ENCODE peak calls at places on chromosomes 13 and 19, in nine cellular contexts. O is epithelial cell of prostate; E is pancreas; H is IMR-90; G is Peyer's patch; Z is spleen; W is OCI-LY7; C is CD4-positive, alpha-beta T cell; Q is CD4-positive, CD25-positive, alpha-beta regulatory T cell. S is an unnamed sample.

GRCh38 chr13:39684531-39685137 is 29.2 kb downstream of the COG6 start:
- DNase-seq in O (no peak), E (no peak), H (peak), G (no peak), Z (no peak), W (peak), C (no peak), Q (no peak), S (no peak)

GRCh38 chr19:16324384-16325160 is at the start of gene KLF2:
- DNase-seq in O (no peak), E (peak), H (peak), G (peak), Z (peak), W (peak), C (peak), Q (peak), S (peak)

GRCh38 chr19:45305007-45305406 is 17.7 kb downstream of the CKM start:
- DNase-seq in O (no peak), E (no peak), H (no peak), G (no peak), Z (no peak), W (no peak), C (no peak), Q (no peak), S (no peak)

GRCh38 chr19:3440082-3440481 is 40.2 kb downstream of the SMIM24 start:
- DNase-seq in O (no peak), E (peak), H (no peak), G (peak), Z (no peak), W (peak), C (peak), Q (peak), S (no peak)

GRCh38 chr13:31111136-31111535 is 50.6 kb downstream of the HSPH1 start:
- DNase-seq in O (no peak), E (no peak), H (peak), G (no peak), Z (no peak), W (no peak), C (no peak), Q (no peak), S (no peak)

GRCh38 chr13:46992383-46992952 is 95.6 kb upstream of the HTR2A start:
- DNase-seq in O (no peak), E (no peak), H (no peak), G (no peak), Z (no peak), W (peak), C (no peak), Q (no peak), S (no peak)

GRCh38 chr19:3366104-3366760 is at the start of gene NFIC:
- DNase-seq in O (no peak), E (peak), H (peak), G (peak), Z (peak), W (no peak), C (peak), Q (no peak), S (peak)

GRCh38 chr19:43525836-43526771 is 897 bp downstream of the ETHE1 start:
- DNase-seq in O (no peak), E (peak), H (peak), G (peak), Z (peak), W (no peak), C (no peak), Q (no peak), S (no peak)

GRCh38 chr19:21321134-21321533 is 8.1 kb downstream of the ZNF708 start:
- DNase-seq in O (no peak), E (no peak), H (no peak), G (no peak), Z (no peak), W (no peak), C (no peak), Q (no peak), S (no peak)

GRCh38 chr13:33797622-33798021 is 20.3 kb upstream of the RFC3 start:
- DNase-seq in O (no peak), E (no peak), H (no peak), G (no peak), Z (no peak), W (no peak), C (no peak), Q (no peak), S (no peak)

GRCh38 chr13:45196622-45197021 is 4.2 kb downstream of the KCTD4 start:
- DNase-seq in O (peak), E (no peak), H (peak), G (no peak), Z (no peak), W (no peak), C (no peak), Q (no peak), S (no peak)

GRCh38 chr13:33275916-33276315 is 9.6 kb downstream of the STARD13 start:
- DNase-seq in O (no peak), E (no peak), H (peak), G (no peak), Z (no peak), W (no peak), C (no peak), Q (no peak), S (no peak)

GRCh38 chr13:89678722-89679121 is 1668.8 kb upstream of the MIR17HG start:
- DNase-seq in O (no peak), E (no peak), H (no peak), G (no peak), Z (no peak), W (no peak), C (no peak), Q (no peak), S (no peak)

GRCh38 chr13:79258489-79258888 is 147.6 kb downstream of the RBM26 start:
- DNase-seq in O (no peak), E (no peak), H (no peak), G (no peak), Z (no peak), W (no peak), C (no peak), Q (no peak), S (no peak)

GRCh38 chr19:2547721-2548120 is 71.8 kb downstream of the GADD45B start:
- DNase-seq in O (no peak), E (no peak), H (no peak), G (peak), Z (peak), W (no peak), C (no peak), Q (no peak), S (no peak)

GRCh38 chr13:110298221-110298565 is 8.8 kb downstream of the COL4A1 start:
- DNase-seq in O (no peak), E (no peak), H (no peak), G (no peak), Z (no peak), W (no peak), C (no peak), Q (no peak), S (no peak)

GRCh38 chr13:94549241-94550029 is 46.5 kb downstream of the TGDS start:
- DNase-seq in O (peak), E (peak), H (peak), G (peak), Z (peak), W (peak), C (peak), Q (peak), S (peak)

GRCh38 chr19:56310462-56310861 is 4.2 kb downstream of the ZSCAN5A start:
- DNase-seq in O (no peak), E (no peak), H (no peak), G (no peak), Z (no peak), W (no peak), C (no peak), Q (no peak), S (no peak)

GRCh38 chr19:55486971-55487883 is 1.0 kb upstream of the SSC5D start:
- DNase-seq in O (peak), E (no peak), H (peak), G (no peak), Z (no peak), W (no peak), C (no peak), Q (no peak), S (no peak)

GRCh38 chr13:27396252-27396846 is 28.1 kb upstream of the GTF3A start:
- DNase-seq in O (no peak), E (no peak), H (no peak), G (no peak), Z (no peak), W (no peak), C (no peak), Q (no peak), S (no peak)

GRCh38 chr19:13152356-13152853 is 2.2 kb downstream of the IER2 start:
- DNase-seq in O (no peak), E (no peak), H (no peak), G (no peak), Z (no peak), W (no peak), C (no peak), Q (no peak), S (no peak)

GRCh38 chr19:48480151-48480475 is 10.9 kb downstream of the CYTH2 start:
- DNase-seq in O (no peak), E (no peak), H (no peak), G (no peak), Z (peak), W (no peak), C (peak), Q (no peak), S (peak)

GRCh38 chr13:75489502-75490263 is 7.7 kb upstream of the TBC1D4 start:
- DNase-seq in O (peak), E (no peak), H (peak), G (no peak), Z (no peak), W (no peak), C (no peak), Q (no peak), S (no peak)

GRCh38 chr13:49502954-49503353 is 7.2 kb downstream of the PHF11 start:
- DNase-seq in O (no peak), E (no peak), H (peak), G (no peak), Z (no peak), W (no peak), C (no peak), Q (no peak), S (no peak)

GRCh38 chr13:29718694-29719093 is 123.2 kb upstream of the SLC7A1 start:
- DNase-seq in O (no peak), E (no peak), H (no peak), G (no peak), Z (no peak), W (no peak), C (no peak), Q (no peak), S (no peak)

GRCh38 chr19:294819-295686 is 3.9 kb upstream of the PLPP2 start:
- DNase-seq in O (no peak), E (no peak), H (peak), G (peak), Z (no peak), W (peak), C (no peak), Q (peak), S (peak)

GRCh38 chr13:66543780-66544179 is 686.4 kb downstream of the PCDH9 start:
- DNase-seq in O (no peak), E (no peak), H (no peak), G (no peak), Z (no peak), W (peak), C (no peak), Q (no peak), S (no peak)

GRCh38 chr13:103030776-103031175 is 35.4 kb downstream of the SLC10A2 start:
- DNase-seq in O (no peak), E (no peak), H (no peak), G (no peak), Z (no peak), W (peak), C (no peak), Q (no peak), S (no peak)

GRCh38 chr19:30473334-30473867 is 101.2 kb downstream of the ZNF536 start:
- DNase-seq in O (no peak), E (no peak), H (no peak), G (no peak), Z (no peak), W (no peak), C (no peak), Q (no peak), S (no peak)

GRCh38 chr19:11814707-11815050 is 606 bp downstream of the ZNF440 start:
- DNase-seq in O (no peak), E (no peak), H (peak), G (no peak), Z (no peak), W (no peak), C (no peak), Q (no peak), S (no peak)

GRCh38 chr19:4589579-4590410 is 30.3 kb upstream of the SEMA6B start:
- DNase-seq in O (no peak), E (no peak), H (no peak), G (no peak), Z (no peak), W (peak), C (no peak), Q (no peak), S (no peak)

GRCh38 chr13:27442071-27442647 is 8.2 kb downstream of the MTIF3 start:
- DNase-seq in O (no peak), E (no peak), H (no peak), G (peak), Z (no peak), W (no peak), C (peak), Q (no peak), S (no peak)

GRCh38 chr13:32582281-32582680 is 4.0 kb upstream of the PDS5B start:
- DNase-seq in O (no peak), E (no peak), H (no peak), G (no peak), Z (no peak), W (no peak), C (no peak), Q (no peak), S (no peak)

GRCh38 chr19:33205110-33205509 is 11.0 kb downstream of the LRP3 start:
- DNase-seq in O (no peak), E (no peak), H (no peak), G (no peak), Z (no peak), W (no peak), C (no peak), Q (no peak), S (no peak)

GRCh38 chr19:54803410-54803809 is at the start of gene KIR2DL4:
- DNase-seq in O (no peak), E (no peak), H (no peak), G (no peak), Z (no peak), W (no peak), C (no peak), Q (no peak), S (no peak)

GRCh38 chr13:87122551-87122950 is 548.6 kb upstream of the SLITRK5 start:
- DNase-seq in O (no peak), E (no peak), H (peak), G (no peak), Z (no peak), W (no peak), C (no peak), Q (no peak), S (no peak)

GRCh38 chr13:97493471-97493870 is 59.5 kb downstream of the RAP2A start:
- DNase-seq in O (no peak), E (no peak), H (no peak), G (no peak), Z (no peak), W (no peak), C (no peak), Q (no peak), S (no peak)
- H3K27ac ChIP-seq in O (peak), E (no peak), H (no peak), G (no peak), Z (no peak), W (no peak), C (no peak), Q (no peak), S (no peak)

GRCh38 chr13:43364210-43365041 is 341.0 kb downstream of the DNAJC15 start:
- DNase-seq in O (no peak), E (no peak), H (peak), G (no peak), Z (no peak), W (no peak), C (no peak), Q (no peak), S (no peak)
- H3K27ac ChIP-seq in O (no peak), E (peak), H (peak), G (no peak), Z (no peak), W (no peak), C (no peak), Q (no peak), S (peak)

GRCh38 chr19:42351079-42351735 is 25.8 kb downstream of the MEGF8 start:
- DNase-seq in O (no peak), E (no peak), H (no peak), G (no peak), Z (no peak), W (no peak), C (no peak), Q (no peak), S (no peak)
- H3K27ac ChIP-seq in O (no peak), E (no peak), H (no peak), G (no peak), Z (no peak), W (no peak), C (no peak), Q (no peak), S (no peak)

DNA sequence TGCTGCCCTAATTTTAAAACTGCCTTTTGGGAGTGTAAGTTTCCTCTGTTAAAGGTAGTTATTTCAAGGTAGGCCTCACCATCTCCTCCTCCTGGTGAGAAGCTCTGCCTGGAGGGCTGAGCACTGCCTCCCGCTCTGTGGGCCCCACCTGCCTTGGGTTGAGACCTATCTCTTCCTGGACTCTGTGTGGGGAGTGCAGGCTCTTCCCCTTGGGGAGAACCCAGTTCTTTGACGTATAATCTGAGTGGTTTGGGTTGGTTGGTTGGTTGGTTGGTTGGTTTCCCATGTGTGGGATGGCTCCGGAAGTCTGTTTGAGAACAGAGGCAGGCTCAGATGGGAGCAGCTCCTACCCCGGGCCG is 39.1 kb downstream of the ACTN4 start:
- DNase-seq in O (no peak), E (no peak), H (no peak), G (peak), Z (no peak), W (no peak), C (peak), Q (peak), S (no peak)
- H3K27ac ChIP-seq in O (peak), E (peak), H (peak), G (peak), Z (peak), W (no peak), C (no peak), Q (peak), S (peak)

GRCh38 chr19:34364462-34364829 is 550 bp upstream of the GPI start:
- DNase-seq in O (no peak), E (no peak), H (no peak), G (no peak), Z (no peak), W (no peak), C (no peak), Q (no peak), S (no peak)
- H3K27ac ChIP-seq in O (peak), E (peak), H (peak), G (peak), Z (peak), W (no peak), C (no peak), Q (peak), S (no peak)